ENCODE peak calls at places on chromosomes 16 and 17, in nine cellular contexts. B, Y, D, N, U, Q, R, C and A are unnamed samples.

GRCh38 chr16:53881371-53881770 is 177.4 kb downstream of the FTO start:
- DNase-seq in C (peak), N (no peak), R (no peak), B (no peak), D (no peak), Y (peak), Q (no peak), U (no peak), A (peak)

GRCh38 chr17:8066841-8067775 is 20.4 kb downstream of the ALOX12B start:
- DNase-seq in Q (no peak), Y (no peak), B (no peak), U (no peak), N (no peak), D (no peak), R (no peak), C (no peak), A (no peak)

GRCh38 chr17:31357831-31358400 is 33.6 kb upstream of the RAB11FIP4 start:
- DNase-seq in Y (no peak), U (no peak), B (no peak), C (peak), R (no peak), N (no peak), Q (no peak), D (no peak), A (no peak)

GRCh38 chr17:1360975-1361374 is 39.0 kb downstream of the YWHAE start:
- DNase-seq in D (no peak), U (no peak), Q (no peak), R (no peak), Y (no peak), C (no peak), N (no peak), B (no peak), A (no peak)

GRCh38 chr16:19690196-19690595 is 27.8 kb downstream of the KNOP1 start:
- DNase-seq in Q (no peak), Y (no peak), N (no peak), R (no peak), U (no peak), D (no peak), B (no peak), C (no peak), A (no peak)

GRCh38 chr17:66006654-66007053 is 185.3 kb downstream of the CEP112 start:
- DNase-seq in Q (no peak), B (no peak), U (no peak), C (no peak), R (no peak), D (no peak), Y (no peak), N (no peak), A (no peak)

GRCh38 chr16:88871349-88871702 is 4.9 kb upstream of the PABPN1L start:
- DNase-seq in N (no peak), C (no peak), U (no peak), D (no peak), B (no peak), R (no peak), Q (no peak), Y (no peak), A (no peak)

GRCh38 chr16:76565542-76565941 is 288.3 kb downstream of the CNTNAP4 start:
- DNase-seq in N (no peak), Q (no peak), B (no peak), C (no peak), U (no peak), R (no peak), D (no peak), Y (no peak), A (no peak)

GRCh38 chr16:27718767-27719445 is 169.0 kb downstream of the KATNIP start:
- DNase-seq in Y (no peak), N (no peak), D (peak), B (no peak), Q (peak), R (no peak), U (no peak), C (no peak), A (no peak)

GRCh38 chr16:73717266-73718057 is 579.2 kb upstream of the PSMD7 start:
- DNase-seq in B (no peak), R (no peak), D (no peak), N (no peak), U (no peak), C (no peak), Q (no peak), Y (no peak), A (no peak)

GRCh38 chr17:76484228-76484725 is 16.9 kb downstream of the AANAT start:
- DNase-seq in U (no peak), R (no peak), N (no peak), Q (no peak), C (no peak), D (no peak), Y (no peak), B (no peak), A (no peak)

GRCh38 chr16:55115506-55115905 is 184.8 kb downstream of the IRX5 start:
- DNase-seq in Y (no peak), D (no peak), Q (no peak), C (no peak), R (no peak), U (no peak), B (no peak), N (no peak), A (no peak)

GRCh38 chr17:7486181-7486580 is 2.0 kb downstream of the POLR2A start:
- DNase-seq in B (no peak), U (no peak), Q (no peak), D (no peak), R (no peak), C (peak), Y (no peak), N (no peak), A (no peak)

GRCh38 chr17:19996502-19996901 is 12.7 kb upstream of the SPECC1 start:
- DNase-seq in B (no peak), N (no peak), C (no peak), Y (no peak), R (no peak), D (no peak), U (no peak), Q (no peak), A (no peak)

GRCh38 chr16:47666434-47666833 is 205.3 kb downstream of the PHKB start:
- DNase-seq in Y (no peak), D (no peak), B (no peak), N (no peak), R (no peak), C (no peak), U (no peak), Q (no peak), A (no peak)

GRCh38 chr17:20992416-20992815 is 50.4 kb downstream of the USP22 start:
- DNase-seq in U (peak), B (no peak), Q (no peak), D (no peak), C (no peak), Y (no peak), N (no peak), R (no peak), A (no peak)

GRCh38 chr16:1221628-1222552 is 3.2 kb downstream of the TPSG1 start:
- DNase-seq in B (no peak), D (peak), C (no peak), Q (no peak), R (no peak), Y (no peak), N (no peak), U (no peak), A (no peak)

GRCh38 chr17:77501101-77501566 is 360.4 kb downstream of the SEC14L1 start:
- DNase-seq in D (no peak), Y (no peak), N (no peak), C (no peak), B (no peak), U (peak), Q (no peak), R (peak), A (no peak)

GRCh38 chr17:2456475-2456874 is 55.2 kb downstream of the METTL16 start:
- DNase-seq in Q (no peak), Y (no peak), C (no peak), U (no peak), R (no peak), N (no peak), B (no peak), D (no peak), A (no peak)

GRCh38 chr16:14151256-14152030 is 80.3 kb downstream of the MRTFB start:
- DNase-seq in Q (no peak), C (no peak), D (peak), R (no peak), N (no peak), B (no peak), Y (peak), U (no peak), A (no peak)

GRCh38 chr17:7856081-7856791 is 1.1 kb downstream of the NAA38 start:
- DNase-seq in R (peak), D (peak), B (peak), Y (no peak), U (peak), N (peak), C (no peak), Q (peak), A (no peak)

GRCh38 chr16:57528499-57529323 is 7.7 kb downstream of the CCDC102A start:
- DNase-seq in R (peak), N (peak), Y (no peak), U (no peak), Q (peak), D (no peak), B (no peak), C (no peak), A (no peak)

GRCh38 chr16:57526498-57526897 is 9.9 kb downstream of the CCDC102A start:
- DNase-seq in Q (peak), R (no peak), U (no peak), N (no peak), D (no peak), C (no peak), B (no peak), Y (no peak), A (no peak)

GRCh38 chr16:57527610-57528360 is 8.6 kb downstream of the CCDC102A start:
- DNase-seq in Y (no peak), Q (peak), C (no peak), N (no peak), U (no peak), B (no peak), R (no peak), D (no peak), A (no peak)

GRCh38 chr16:57525761-57526160 is 10.6 kb downstream of the CCDC102A start:
- DNase-seq in Q (peak), Y (no peak), D (no peak), B (no peak), R (peak), U (no peak), N (no peak), C (no peak), A (no peak)

DNA sequence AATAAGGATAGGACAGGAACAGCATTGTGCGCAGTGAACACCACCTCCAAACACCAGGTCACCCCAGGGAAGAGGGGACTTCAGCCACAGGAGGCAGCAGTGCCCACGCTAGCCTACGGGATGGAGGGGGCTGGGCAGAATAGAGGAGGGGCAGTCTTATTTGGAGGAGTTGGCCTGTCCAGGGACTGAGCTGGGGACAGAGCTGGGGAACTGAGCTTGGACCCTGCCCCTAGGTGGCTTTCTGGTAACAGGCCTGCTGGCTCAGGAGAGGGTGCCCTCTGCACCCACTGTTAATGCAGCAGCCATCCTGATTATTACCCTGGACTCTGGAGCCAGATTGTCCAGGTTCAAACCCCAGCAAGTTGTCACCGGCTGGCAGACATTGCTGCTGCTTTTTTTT is 9.3 kb downstream of the CCDC102A start:
- DNase-seq in R (no peak), B (no peak), Q (no peak), D (no peak), U (no peak), N (no peak), Y (no peak), C (no peak), A (no peak)
- TF ChIP-seq CTCF in R (no peak), B (no peak), Q (no peak), D (no peak), U (no peak), N (no peak), Y (peak), C (no peak), A (no peak)

GRCh38 chr17:78597923-78598545 is 20.8 kb upstream of the DNAH17 start:
- DNase-seq in Q (no peak), Y (no peak), D (no peak), B (no peak), R (no peak), U (no peak), N (no peak), C (peak), A (no peak)
- H3K27ac ChIP-seq in Q (no peak), Y (no peak), D (peak), B (no peak), R (no peak), U (no peak), N (no peak), C (peak), A (no peak)

GRCh38 chr17:5043524-5043923 is 8.3 kb upstream of the SLC52A1 start:
- DNase-seq in C (no peak), Y (no peak), N (no peak), R (no peak), B (no peak), Q (no peak), U (no peak), D (no peak), A (no peak)
- TF ChIP-seq CTCF in C (no peak), Y (no peak), N (no peak), R (no peak), B (no peak), Q (no peak), U (no peak), D (no peak), A (no peak)

DNA sequence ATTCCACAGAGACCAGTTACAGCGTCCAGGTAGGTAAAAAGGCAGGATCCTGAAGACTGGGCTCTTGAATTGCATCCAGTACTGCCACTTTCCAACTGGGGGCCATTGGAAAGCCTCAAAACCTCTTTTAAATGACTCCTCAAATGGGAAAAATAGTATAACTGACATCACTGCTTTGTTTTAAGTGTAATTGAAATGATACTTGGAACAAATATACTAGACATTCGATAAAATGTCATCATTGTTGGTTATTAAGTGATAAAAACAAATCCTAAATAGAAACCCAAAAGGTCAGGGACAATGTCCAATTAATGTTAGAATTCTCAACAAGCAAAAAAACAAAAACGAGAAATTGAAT is 1.2 kb upstream of the COTL1 start:
- DNase-seq in D (no peak), N (no peak), Q (no peak), U (no peak), B (no peak), Y (no peak), R (no peak), C (no peak), A (no peak)
- H3K27ac ChIP-seq in D (no peak), N (peak), Q (peak), U (no peak), B (no peak), Y (no peak), R (peak), C (peak), A (peak)

GRCh38 chr16:31453255-31454204 is 5.8 kb upstream of the ARMC5 start:
- DNase-seq in U (peak), Q (no peak), C (peak), B (peak), R (peak), D (peak), N (no peak), Y (peak), A (peak)
- TF ChIP-seq CTCF in U (no peak), Q (no peak), C (no peak), B (no peak), R (peak), D (no peak), N (no peak), Y (no peak), A (no peak)

DNA sequence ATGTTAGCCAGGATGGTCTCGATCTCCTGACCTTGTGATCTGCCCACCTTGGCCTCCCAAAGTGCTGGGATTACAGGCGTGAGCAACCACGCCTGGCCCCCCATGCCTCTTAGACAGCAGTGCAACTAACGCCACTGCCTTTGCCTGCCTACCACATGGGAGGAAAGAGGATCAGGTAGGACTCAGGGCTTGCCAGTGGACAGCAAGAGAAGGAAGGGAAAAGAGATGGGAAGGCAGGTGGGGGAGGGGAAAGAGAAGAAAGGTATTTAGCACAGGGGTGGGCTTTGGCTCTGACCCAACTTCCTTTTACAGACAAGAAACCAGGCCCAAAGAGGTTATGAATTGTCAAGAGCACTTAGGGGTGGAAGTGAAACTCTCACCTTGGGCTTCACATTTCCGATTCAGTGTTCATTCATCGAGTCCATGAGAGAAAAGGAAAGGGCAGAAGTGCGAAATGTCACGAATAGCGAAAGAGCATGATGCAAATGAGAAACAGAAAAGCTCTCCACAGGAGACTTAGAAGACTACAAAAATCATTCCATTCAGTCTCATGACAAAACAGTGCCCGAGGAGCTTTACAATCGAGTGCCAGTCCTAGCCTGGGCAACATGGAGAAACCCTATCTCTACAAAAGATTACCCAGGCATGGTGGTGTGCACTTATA is 36.4 kb downstream of the CDK5R1 start:
- DNase-seq in D (no peak), N (no peak), R (no peak), B (no peak), Y (no peak), Q (no peak), U (peak), C (no peak), A (no peak)
- H3K27ac ChIP-seq in D (no peak), N (no peak), R (no peak), B (no peak), Y (no peak), Q (no peak), U (no peak), C (no peak), A (no peak)

DNA sequence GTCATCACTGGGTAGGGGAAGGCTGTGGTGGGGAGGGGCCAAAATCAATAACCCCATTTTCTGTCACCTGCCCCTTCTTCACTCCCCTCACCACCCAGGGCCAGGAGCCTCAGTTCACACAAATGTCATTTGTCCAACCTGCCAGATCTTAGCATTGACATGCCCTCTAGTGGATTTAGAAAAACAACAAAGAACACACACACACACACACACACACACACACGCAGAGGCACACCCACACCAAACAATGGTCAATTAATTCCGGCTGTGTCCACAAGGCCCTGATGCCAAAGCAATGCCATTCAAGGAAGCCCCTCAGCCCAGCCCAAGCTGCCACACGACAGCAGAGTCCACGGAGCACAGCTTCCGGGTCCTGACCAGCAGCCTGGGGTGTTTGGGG is 68.4 kb downstream of the NOG start:
- DNase-seq in N (no peak), C (no peak), Y (no peak), B (no peak), R (no peak), U (no peak), D (no peak), Q (no peak), A (no peak)
- TF ChIP-seq CTCF in N (no peak), C (no peak), Y (no peak), B (no peak), R (no peak), U (no peak), D (no peak), Q (no peak), A (no peak)